ENCODE peak calls at places on chromosomes 16 and 17, in seven cellular contexts. One of them, this sample, is unnamed. For H3K4me1, the result is how much of the 10 kb centered on the place peaks cover.

GRCh38 chr17:60327122-60327869 is 64.6 kb downstream of the USP32 start:
- DNase-seq in IMR-90: no peak
- DNase-seq in CD8-positive, alpha-beta memory T cell: no peak
- DNase-seq in colonic mucosa: no peak
- DNase-seq in GM23338: peak
- DNase-seq in ovary: no peak
- DNase-seq in upper lobe of right lung: no peak
- DNase-seq in this sample: no peak

GRCh38 chr16:83768976-83769375 is 38.8 kb upstream of the HSBP1 start:
- DNase-seq in upper lobe of right lung: no peak
- DNase-seq in ovary: no peak
- DNase-seq in GM23338: no peak
- DNase-seq in IMR-90: no peak
- DNase-seq in colonic mucosa: no peak
- DNase-seq in CD8-positive, alpha-beta memory T cell: no peak
- DNase-seq in this sample: no peak

GRCh38 chr16:1323296-1324239 is 9.9 kb upstream of the BAIAP3 start:
- DNase-seq in ovary: no peak
- DNase-seq in GM23338: no peak
- DNase-seq in CD8-positive, alpha-beta memory T cell: no peak
- DNase-seq in IMR-90: no peak
- DNase-seq in upper lobe of right lung: no peak
- DNase-seq in colonic mucosa: no peak
- DNase-seq in this sample: no peak

GRCh38 chr17:41739661-41740352 is 5.4 kb upstream of the HAP1 start:
- DNase-seq in ovary: no peak
- DNase-seq in colonic mucosa: no peak
- DNase-seq in GM23338: no peak
- DNase-seq in upper lobe of right lung: no peak
- DNase-seq in IMR-90: peak
- DNase-seq in CD8-positive, alpha-beta memory T cell: no peak
- DNase-seq in this sample: no peak

GRCh38 chr17:29131814-29132682 is 48.1 kb downstream of the MYO18A start:
- DNase-seq in colonic mucosa: no peak
- DNase-seq in IMR-90: peak
- DNase-seq in ovary: no peak
- DNase-seq in upper lobe of right lung: no peak
- DNase-seq in GM23338: no peak
- DNase-seq in CD8-positive, alpha-beta memory T cell: no peak
- DNase-seq in this sample: no peak

GRCh38 chr17:75950850-75951554 is 10.2 kb upstream of the FBF1 start:
- DNase-seq in CD8-positive, alpha-beta memory T cell: no peak
- DNase-seq in upper lobe of right lung: no peak
- DNase-seq in colonic mucosa: no peak
- DNase-seq in IMR-90: peak
- DNase-seq in GM23338: no peak
- DNase-seq in ovary: no peak
- DNase-seq in this sample: no peak

GRCh38 chr16:718922-719321 is 2.0 kb upstream of the ANTKMT start:
- DNase-seq in GM23338: no peak
- DNase-seq in colonic mucosa: peak
- DNase-seq in IMR-90: no peak
- DNase-seq in upper lobe of right lung: no peak
- DNase-seq in ovary: no peak
- DNase-seq in CD8-positive, alpha-beta memory T cell: no peak
- DNase-seq in this sample: peak

GRCh38 chr17:65191805-65192740 is 54.9 kb downstream of the RGS9 start:
- DNase-seq in colonic mucosa: no peak
- DNase-seq in IMR-90: peak
- DNase-seq in ovary: no peak
- DNase-seq in CD8-positive, alpha-beta memory T cell: no peak
- DNase-seq in upper lobe of right lung: no peak
- DNase-seq in GM23338: no peak
- DNase-seq in this sample: no peak

GRCh38 chr17:78184868-78185267 is 2.0 kb downstream of the TK1 start:
- DNase-seq in ovary: no peak
- DNase-seq in colonic mucosa: no peak
- DNase-seq in CD8-positive, alpha-beta memory T cell: no peak
- DNase-seq in GM23338: no peak
- DNase-seq in IMR-90: no peak
- DNase-seq in upper lobe of right lung: no peak
- DNase-seq in this sample: no peak

GRCh38 chr16:8952281-8952751 is 11.4 kb downstream of the USP7 start:
- DNase-seq in ovary: no peak
- DNase-seq in upper lobe of right lung: no peak
- DNase-seq in GM23338: no peak
- DNase-seq in colonic mucosa: no peak
- DNase-seq in IMR-90: no peak
- DNase-seq in CD8-positive, alpha-beta memory T cell: no peak
- DNase-seq in this sample: no peak
- H3K4me1 ChIP-seq in ovary: under half
- H3K4me1 ChIP-seq in upper lobe of right lung: half or more
- H3K4me1 ChIP-seq in GM23338: half or more
- H3K4me1 ChIP-seq in colonic mucosa: under half
- H3K4me1 ChIP-seq in IMR-90: under half
- H3K4me1 ChIP-seq in CD8-positive, alpha-beta memory T cell: half or more
- H3K4me1 ChIP-seq in this sample: half or more

GRCh38 chr16:67406628-67407027 is 9.6 kb downstream of the ZDHHC1 start:
- DNase-seq in upper lobe of right lung: no peak
- DNase-seq in ovary: no peak
- DNase-seq in CD8-positive, alpha-beta memory T cell: no peak
- DNase-seq in GM23338: no peak
- DNase-seq in colonic mucosa: no peak
- DNase-seq in IMR-90: peak
- DNase-seq in this sample: no peak

GRCh38 chr16:67405336-67405735 is 10.9 kb downstream of the ZDHHC1 start:
- DNase-seq in IMR-90: no peak
- DNase-seq in ovary: no peak
- DNase-seq in colonic mucosa: no peak
- DNase-seq in CD8-positive, alpha-beta memory T cell: no peak
- DNase-seq in GM23338: no peak
- DNase-seq in upper lobe of right lung: no peak
- DNase-seq in this sample: no peak

GRCh38 chr16:67407176-67407787 is 9.0 kb downstream of the ZDHHC1 start:
- DNase-seq in IMR-90: peak
- DNase-seq in GM23338: no peak
- DNase-seq in CD8-positive, alpha-beta memory T cell: no peak
- DNase-seq in ovary: no peak
- DNase-seq in upper lobe of right lung: no peak
- DNase-seq in colonic mucosa: no peak
- DNase-seq in this sample: no peak

GRCh38 chr16:67404740-67405226 is 11.5 kb upstream of the TPPP3 start:
- DNase-seq in colonic mucosa: peak
- DNase-seq in upper lobe of right lung: no peak
- DNase-seq in CD8-positive, alpha-beta memory T cell: no peak
- DNase-seq in ovary: no peak
- DNase-seq in GM23338: no peak
- DNase-seq in IMR-90: no peak
- DNase-seq in this sample: peak

DNA sequence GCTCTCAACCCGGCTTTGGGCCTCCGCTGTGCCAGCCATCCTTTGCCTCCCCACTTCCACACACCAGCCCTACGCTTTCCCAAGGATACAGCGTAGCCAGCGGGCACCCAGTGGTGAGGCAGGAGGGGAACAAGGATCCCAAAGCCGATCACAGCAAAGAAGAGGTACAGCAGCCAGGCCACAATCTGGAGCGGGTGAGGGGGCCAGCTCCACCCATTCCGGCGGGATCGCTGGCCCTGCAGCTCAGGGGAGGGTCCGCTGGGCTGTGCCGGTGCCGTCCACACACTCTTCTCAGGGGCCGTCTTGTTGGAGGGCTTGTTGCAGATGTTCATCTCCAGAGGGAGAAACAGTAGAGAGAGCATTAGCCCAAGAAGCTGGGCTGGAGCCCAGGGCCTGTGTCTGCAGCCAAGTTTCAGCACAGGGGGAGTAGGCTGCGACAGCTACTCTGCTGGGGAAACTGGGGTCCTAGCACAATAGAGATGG is 10.1 kb downstream of the ZDHHC1 start:
- DNase-seq in GM23338: no peak
- DNase-seq in colonic mucosa: no peak
- DNase-seq in IMR-90: no peak
- DNase-seq in ovary: no peak
- DNase-seq in CD8-positive, alpha-beta memory T cell: no peak
- DNase-seq in upper lobe of right lung: no peak
- DNase-seq in this sample: no peak
- H3K27ac ChIP-seq in GM23338: no peak
- H3K27ac ChIP-seq in colonic mucosa: no peak
- H3K27ac ChIP-seq in IMR-90: peak
- H3K27ac ChIP-seq in ovary: no peak
- H3K27ac ChIP-seq in CD8-positive, alpha-beta memory T cell: no peak
- H3K27ac ChIP-seq in upper lobe of right lung: no peak
- H3K27ac ChIP-seq in this sample: peak

GRCh38 chr17:79940381-79941087 is 95.1 kb downstream of the TBC1D16 start:
- DNase-seq in ovary: peak
- DNase-seq in upper lobe of right lung: peak
- DNase-seq in GM23338: no peak
- DNase-seq in CD8-positive, alpha-beta memory T cell: no peak
- DNase-seq in colonic mucosa: no peak
- DNase-seq in IMR-90: no peak
- DNase-seq in this sample: no peak
- H3K4me1 ChIP-seq in ovary: under half
- H3K4me1 ChIP-seq in upper lobe of right lung: under half
- H3K4me1 ChIP-seq in GM23338: under half
- H3K4me1 ChIP-seq in CD8-positive, alpha-beta memory T cell: under half
- H3K4me1 ChIP-seq in colonic mucosa: under half
- H3K4me1 ChIP-seq in IMR-90: under half
- H3K4me1 ChIP-seq in this sample: under half

DNA sequence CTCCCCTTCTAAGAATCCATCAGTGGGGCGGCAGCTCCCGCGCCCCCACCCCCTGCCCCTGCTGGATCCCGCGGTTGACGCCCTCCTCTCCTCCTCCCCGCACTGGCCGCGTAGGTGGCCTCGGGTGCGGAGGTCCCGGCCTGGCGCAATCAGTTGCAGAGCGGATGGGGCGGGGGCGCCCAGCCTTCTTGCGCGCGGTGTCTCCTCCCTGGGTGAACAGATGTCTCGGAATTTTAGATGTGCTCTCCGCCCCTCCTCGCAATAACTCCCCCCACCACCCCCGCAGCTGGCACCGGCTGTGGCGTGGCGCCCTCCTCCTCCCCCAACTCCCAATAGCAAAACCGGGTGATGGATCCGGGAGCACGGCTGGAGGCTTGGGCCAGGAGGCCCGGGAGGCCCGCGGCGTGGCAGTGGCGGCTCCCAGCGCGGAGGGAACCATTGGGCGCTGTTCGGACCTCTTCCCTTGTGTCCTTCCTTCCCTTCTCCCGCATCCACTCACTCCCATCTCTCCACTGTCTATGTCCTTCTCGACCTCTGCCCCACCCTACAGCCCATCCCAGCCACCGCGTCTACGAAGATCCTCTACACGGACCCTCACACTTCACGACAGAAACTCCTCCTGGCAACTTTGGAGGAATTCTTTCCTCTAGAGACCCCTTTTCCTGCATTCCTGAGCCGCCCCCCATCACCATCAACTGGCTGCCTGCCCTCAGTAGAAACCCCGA is 11.0 kb downstream of the NEUROD2 start:
- DNase-seq in ovary: no peak
- DNase-seq in colonic mucosa: no peak
- DNase-seq in GM23338: no peak
- DNase-seq in CD8-positive, alpha-beta memory T cell: no peak
- DNase-seq in IMR-90: no peak
- DNase-seq in upper lobe of right lung: no peak
- DNase-seq in this sample: no peak
- H3K27ac ChIP-seq in ovary: no peak
- H3K27ac ChIP-seq in colonic mucosa: no peak
- H3K27ac ChIP-seq in GM23338: no peak
- H3K27ac ChIP-seq in CD8-positive, alpha-beta memory T cell: no peak
- H3K27ac ChIP-seq in IMR-90: no peak
- H3K27ac ChIP-seq in upper lobe of right lung: no peak
- H3K27ac ChIP-seq in this sample: no peak

GRCh38 chr16:87703071-87703470 is 62.7 kb downstream of the KLHDC4 start:
- DNase-seq in IMR-90: no peak
- DNase-seq in upper lobe of right lung: no peak
- DNase-seq in CD8-positive, alpha-beta memory T cell: no peak
- DNase-seq in GM23338: no peak
- DNase-seq in colonic mucosa: no peak
- DNase-seq in ovary: no peak
- DNase-seq in this sample: no peak
- H3K4me1 ChIP-seq in IMR-90: under half
- H3K4me1 ChIP-seq in upper lobe of right lung: under half
- H3K4me1 ChIP-seq in CD8-positive, alpha-beta memory T cell: under half
- H3K4me1 ChIP-seq in GM23338: under half
- H3K4me1 ChIP-seq in colonic mucosa: under half
- H3K4me1 ChIP-seq in ovary: under half
- H3K4me1 ChIP-seq in this sample: under half

GRCh38 chr17:31509805-31510177 is 118.3 kb downstream of the RAB11FIP4 start:
- DNase-seq in ovary: no peak
- DNase-seq in colonic mucosa: no peak
- DNase-seq in upper lobe of right lung: no peak
- DNase-seq in CD8-positive, alpha-beta memory T cell: no peak
- DNase-seq in GM23338: no peak
- DNase-seq in IMR-90: no peak
- DNase-seq in this sample: no peak

GRCh38 chr17:31509095-31509804 is 117.8 kb downstream of the RAB11FIP4 start:
- DNase-seq in CD8-positive, alpha-beta memory T cell: peak
- DNase-seq in IMR-90: no peak
- DNase-seq in upper lobe of right lung: no peak
- DNase-seq in colonic mucosa: no peak
- DNase-seq in GM23338: no peak
- DNase-seq in ovary: no peak
- DNase-seq in this sample: no peak

GRCh38 chr17:31510273-31511175 is 119.0 kb downstream of the RAB11FIP4 start:
- DNase-seq in ovary: no peak
- DNase-seq in IMR-90: peak
- DNase-seq in CD8-positive, alpha-beta memory T cell: no peak
- DNase-seq in upper lobe of right lung: no peak
- DNase-seq in colonic mucosa: no peak
- DNase-seq in GM23338: no peak
- DNase-seq in this sample: no peak

GRCh38 chr17:31506517-31506916 is 115.0 kb downstream of the RAB11FIP4 start:
- DNase-seq in GM23338: no peak
- DNase-seq in upper lobe of right lung: no peak
- DNase-seq in IMR-90: no peak
- DNase-seq in ovary: no peak
- DNase-seq in CD8-positive, alpha-beta memory T cell: no peak
- DNase-seq in colonic mucosa: no peak
- DNase-seq in this sample: no peak

DNA sequence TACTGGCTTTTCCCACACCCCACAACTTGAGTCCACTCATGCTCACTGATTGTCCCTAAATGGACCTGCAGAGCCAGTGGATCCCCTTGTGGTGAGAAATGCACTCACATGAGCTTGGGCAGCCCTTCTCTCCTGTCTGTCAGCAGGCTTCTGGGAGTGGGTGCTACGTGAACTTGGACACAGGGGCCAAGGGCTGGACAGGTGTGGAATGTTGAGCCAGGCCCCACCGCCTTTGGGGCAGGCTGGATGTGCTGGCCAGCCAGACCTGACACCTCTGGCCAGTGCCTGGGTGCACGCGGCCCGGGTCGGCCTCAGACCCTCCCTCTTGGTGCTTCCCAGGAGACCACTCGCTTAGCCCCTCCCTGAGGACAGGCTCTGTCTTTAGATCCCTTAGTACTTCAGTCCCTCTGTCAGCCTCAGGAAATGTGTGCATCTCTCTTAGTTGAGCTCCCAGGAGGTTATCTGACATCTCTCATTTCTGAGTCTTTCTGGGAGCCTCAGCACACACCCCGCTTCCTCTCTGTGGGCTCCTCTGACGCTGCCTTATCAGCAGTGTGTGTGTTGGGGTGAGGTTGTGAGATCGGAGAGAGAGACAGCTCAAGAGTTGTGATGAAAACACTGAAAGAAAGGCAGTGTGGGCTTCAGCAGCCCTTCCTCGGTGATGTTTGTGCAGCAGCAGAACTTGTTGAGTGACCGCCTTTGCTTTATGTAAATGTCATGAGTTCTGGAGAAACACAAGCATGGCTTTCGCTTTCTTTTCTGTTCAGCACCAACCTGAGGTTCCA is 117.0 kb downstream of the RAB11FIP4 start:
- DNase-seq in CD8-positive, alpha-beta memory T cell: peak
- DNase-seq in IMR-90: peak
- DNase-seq in colonic mucosa: peak
- DNase-seq in GM23338: peak
- DNase-seq in ovary: no peak
- DNase-seq in upper lobe of right lung: no peak
- DNase-seq in this sample: no peak
- H3K27ac ChIP-seq in CD8-positive, alpha-beta memory T cell: peak
- H3K27ac ChIP-seq in IMR-90: no peak
- H3K27ac ChIP-seq in colonic mucosa: peak
- H3K27ac ChIP-seq in GM23338: peak
- H3K27ac ChIP-seq in ovary: no peak
- H3K27ac ChIP-seq in upper lobe of right lung: peak
- H3K27ac ChIP-seq in this sample: peak